ENCODE peak calls at places on chromosomes 13 and 19, in ten cellular contexts. Z, F, U, M, J, E, O, P, D and C are unnamed samples.

GRCh38 chr19:5290336-5291262 is 50.0 kb downstream of the PTPRS start:
- DNase-seq in Z (no peak), F (no peak), U (no peak), M (no peak), J (no peak), E (no peak), O (no peak), P (no peak), D (no peak), C (peak; percentile 19)

GRCh38 chr13:85638265-85638664 is 161.0 kb downstream of the SLITRK6 start:
- DNase-seq in Z (no peak), F (no peak), U (no peak), M (no peak), J (no peak), E (no peak), O (no peak), P (no peak), D (no peak), C (no peak)

GRCh38 chr13:109818136-109818535 is 31.8 kb upstream of the IRS2 start:
- DNase-seq in Z (no peak), F (no peak), U (no peak), M (no peak), J (no peak), E (peak; percentile 29), O (peak; percentile 30), P (no peak), D (no peak), C (no peak)

GRCh38 chr13:113548171-113548641 is 36.3 kb upstream of the TFDP1 start:
- DNase-seq in Z (no peak), F (no peak), U (no peak), M (no peak), J (peak; percentile 78), E (no peak), O (no peak), P (no peak), D (peak; percentile 79), C (no peak)

GRCh38 chr19:38478273-38478971 is 44.9 kb downstream of the RYR1 start:
- DNase-seq in Z (peak; percentile 37), F (peak; percentile 38), U (no peak), M (no peak), J (no peak), E (no peak), O (peak; percentile 1), P (no peak), D (peak; percentile 1), C (peak; percentile 82)

GRCh38 chr19:41617941-41618730 is 8.7 kb downstream of the CEACAM4 start:
- DNase-seq in Z (no peak), F (no peak), U (no peak), M (no peak), J (no peak), E (no peak), O (no peak), P (no peak), D (no peak), C (no peak)

GRCh38 chr19:35044317-35045117 is 3.0 kb downstream of the HPN start:
- DNase-seq in Z (peak; percentile 61), F (peak; percentile 56), U (peak; percentile 66), M (peak; percentile 39), J (peak; percentile 89), E (peak; percentile 48), O (peak; percentile 49), P (peak; percentile 69), D (peak; percentile 66), C (peak; percentile 74)

GRCh38 chr19:38975861-38976271 is 324 bp upstream of the FBXO17 start:
- DNase-seq in Z (no peak), F (no peak), U (no peak), M (no peak), J (no peak), E (no peak), O (no peak), P (no peak), D (peak; percentile 52), C (no peak)

GRCh38 chr13:100280681-100281080 is 191.8 kb downstream of the PCCA start:
- DNase-seq in Z (no peak), F (no peak), U (no peak), M (no peak), J (no peak), E (peak; percentile 69), O (peak; percentile 85), P (no peak), D (no peak), C (no peak)

GRCh38 chr19:4448147-4448985 is 9.2 kb downstream of the UBXN6 start:
- DNase-seq in Z (no peak), F (no peak), U (no peak), M (no peak), J (no peak), E (no peak), O (no peak), P (no peak), D (no peak), C (no peak)

GRCh38 chr13:29702912-29703351 is 107.4 kb upstream of the SLC7A1 start:
- DNase-seq in Z (no peak), F (no peak), U (no peak), M (no peak), J (peak; percentile 78), E (peak; percentile 90), O (peak; percentile 42), P (no peak), D (peak; percentile 92), C (no peak)

GRCh38 chr19:48502720-48503018 is 9.0 kb downstream of the LMTK3 start:
- DNase-seq in Z (no peak), F (no peak), U (no peak), M (no peak), J (no peak), E (no peak), O (no peak), P (no peak), D (no peak), C (no peak)

GRCh38 chr19:17654993-17655392 is 33.2 kb downstream of the UNC13A start:
- DNase-seq in Z (no peak), F (peak; percentile 20), U (no peak), M (no peak), J (no peak), E (no peak), O (peak; percentile 18), P (no peak), D (no peak), C (peak; percentile 83)

GRCh38 chr19:15469513-15470297 is 5.4 kb upstream of the RASAL3 start:
- DNase-seq in Z (no peak), F (peak; percentile 37), U (no peak), M (no peak), J (peak; percentile 76), E (no peak), O (no peak), P (no peak), D (no peak), C (no peak)

GRCh38 chr13:111875922-111876321 is 191.0 kb upstream of the SOX1 start:
- DNase-seq in Z (no peak), F (no peak), U (no peak), M (no peak), J (no peak), E (no peak), O (no peak), P (peak; percentile 11), D (no peak), C (no peak)

GRCh38 chr13:98405690-98406344 is 171.1 kb downstream of the STK24 start:
- DNase-seq in Z (no peak), F (no peak), U (no peak), M (no peak), J (no peak), E (no peak), O (no peak), P (no peak), D (no peak), C (no peak)

GRCh38 chr13:99463998-99464397 is 37.3 kb upstream of the TM9SF2 start:
- DNase-seq in Z (no peak), F (no peak), U (no peak), M (no peak), J (no peak), E (no peak), O (no peak), P (no peak), D (no peak), C (no peak)

GRCh38 chr19:45739498-45740439 is 6.5 kb downstream of the MEIOSIN start:
- DNase-seq in Z (peak; percentile 7), F (peak; percentile 65), U (no peak), M (no peak), J (no peak), E (no peak), O (no peak), P (no peak), D (no peak), C (peak; percentile 64)

GRCh38 chr13:24203726-24204295 is 43.3 kb downstream of the SPATA13 start:
- DNase-seq in Z (peak; percentile 68), F (peak; percentile 45), U (no peak), M (no peak), J (no peak), E (no peak), O (no peak), P (no peak), D (no peak), C (no peak)

GRCh38 chr13:49314344-49314882 is 66.7 kb downstream of the CDADC1 start:
- DNase-seq in Z (no peak), F (no peak), U (no peak), M (no peak), J (no peak), E (no peak), O (peak; percentile 49), P (no peak), D (no peak), C (no peak)

GRCh38 chr13:91894311-91894710 is 495.9 kb downstream of the GPC5 start:
- DNase-seq in Z (no peak), F (no peak), U (no peak), M (no peak), J (no peak), E (no peak), O (no peak), P (no peak), D (peak; percentile 1), C (no peak)

GRCh38 chr19:37932985-37933953 is 26.3 kb downstream of the SIPA1L3 start:
- DNase-seq in Z (peak; percentile 21), F (peak; percentile 37), U (no peak), M (no peak), J (no peak), E (peak; percentile 70), O (peak; percentile 73), P (no peak), D (peak; percentile 24), C (no peak)

GRCh38 chr19:34269968-34270621 is 15.7 kb downstream of the GARRE1 start:
- DNase-seq in Z (peak; percentile 71), F (peak; percentile 88), U (peak; percentile 69), M (peak; percentile 9), J (peak; percentile 81), E (peak; percentile 70), O (peak; percentile 71), P (peak; percentile 49), D (peak; percentile 71), C (peak; percentile 93)

GRCh38 chr19:33998739-33999345 is 173.5 kb upstream of the LSM14A start:
- DNase-seq in Z (peak; percentile 17), F (no peak), U (no peak), M (no peak), J (no peak), E (no peak), O (peak; percentile 27), P (no peak), D (peak; percentile 23), C (no peak)

GRCh38 chr13:76004411-76004810 is 368.3 kb downstream of the LMO7 start:
- DNase-seq in Z (no peak), F (no peak), U (no peak), M (no peak), J (no peak), E (peak; percentile 51), O (peak; percentile 11), P (no peak), D (peak; percentile 57), C (no peak)

GRCh38 chr13:35127466-35127865 is 185.4 kb downstream of the NBEA start:
- DNase-seq in Z (no peak), F (no peak), U (no peak), M (no peak), J (no peak), E (no peak), O (no peak), P (no peak), D (no peak), C (no peak)

GRCh38 chr19:7942981-7943443 is 454 bp downstream of the TIMM44 start:
- DNase-seq in Z (no peak), F (peak; percentile 34), U (no peak), M (no peak), J (no peak), E (peak; percentile 18), O (no peak), P (peak; percentile 43), D (peak; percentile 13), C (no peak)

GRCh38 chr13:30156270-30156669 is 151.1 kb downstream of the KATNAL1 start:
- DNase-seq in Z (no peak), F (peak; percentile 28), U (no peak), M (no peak), J (no peak), E (no peak), O (no peak), P (no peak), D (no peak), C (no peak)